ENCODE peak calls at places on chromosome 20, in four cellular contexts. G is K562, Q is aorta, P is endodermal cell. R is an unnamed sample.

GRCh38 chr20:37341632-37342031 is 4.3 kb upstream of the SRC start:
- DNase-seq in P (no peak), Q (no peak), G (no peak), R (no peak)

GRCh38 chr20:36175016-36175415 is 20.5 kb downstream of the EPB41L1 start:
- DNase-seq in G (no peak), P (no peak), Q (no peak), R (no peak)

GRCh38 chr20:50153153-50153499 is 397 bp downstream of the PEDS1 start:
- DNase-seq in G (no peak), P (no peak), Q (no peak), R (peak; percentile 59)

GRCh38 chr20:25470045-25470444 is 62.6 kb downstream of the GINS1 start:
- DNase-seq in P (peak; percentile 89), Q (peak; percentile 75), G (peak; percentile 42), R (no peak)

GRCh38 chr20:2918096-2919049 is 45.1 kb downstream of the PTPRA start:
- DNase-seq in Q (no peak), G (no peak), P (no peak), R (no peak)

GRCh38 chr20:1423625-1424106 is 30.8 kb upstream of the FKBP1A start:
- DNase-seq in Q (no peak), G (peak; percentile 44), P (peak; percentile 92), R (peak; percentile 71)

GRCh38 chr20:36881888-36882287 is 6.0 kb downstream of the TLDC2 start:
- DNase-seq in P (no peak), Q (no peak), G (no peak), R (no peak)

GRCh38 chr20:25273541-25274358 is 25.9 kb downstream of the PYGB start:
- DNase-seq in P (no peak), Q (peak; percentile 62), G (no peak), R (no peak)

GRCh38 chr20:4797275-4797674 is 75.6 kb downstream of the PRND start:
- DNase-seq in P (no peak), Q (no peak), G (no peak), R (no peak)

GRCh38 chr20:50054626-50055511 is 58.1 kb downstream of the UBE2V1 start:
- DNase-seq in Q (peak; percentile 81), G (no peak), P (peak; percentile 56), R (no peak)

GRCh38 chr20:38420232-38421085 is 14.7 kb downstream of the SNHG17 start:
- DNase-seq in Q (peak; percentile 36), G (no peak), P (no peak), R (no peak)
- H3K36me3 ChIP-seq in Q (peaks cover 3% of the 10 kb centered on the region), G (peaks cover 85% of the 10 kb centered on the region), P (peaks cover 88% of the 10 kb centered on the region), R (peaks cover 83% of the 10 kb centered on the region)

GRCh38 chr20:23508449-23508848 is 17.5 kb downstream of the CST8 start:
- DNase-seq in P (no peak), Q (no peak), G (no peak), R (no peak)

GRCh38 chr20:23507346-23507745 is 16.4 kb downstream of the CST8 start:
- DNase-seq in Q (no peak), G (no peak), P (peak; percentile 70), R (no peak)

GRCh38 chr20:23508896-23509579 is 18.1 kb downstream of the CST8 start:
- DNase-seq in G (no peak), P (no peak), Q (no peak), R (no peak)

GRCh38 chr20:23501926-23502325 is 11.0 kb downstream of the CST8 start:
- DNase-seq in P (no peak), G (no peak), Q (no peak), R (no peak)

DNA sequence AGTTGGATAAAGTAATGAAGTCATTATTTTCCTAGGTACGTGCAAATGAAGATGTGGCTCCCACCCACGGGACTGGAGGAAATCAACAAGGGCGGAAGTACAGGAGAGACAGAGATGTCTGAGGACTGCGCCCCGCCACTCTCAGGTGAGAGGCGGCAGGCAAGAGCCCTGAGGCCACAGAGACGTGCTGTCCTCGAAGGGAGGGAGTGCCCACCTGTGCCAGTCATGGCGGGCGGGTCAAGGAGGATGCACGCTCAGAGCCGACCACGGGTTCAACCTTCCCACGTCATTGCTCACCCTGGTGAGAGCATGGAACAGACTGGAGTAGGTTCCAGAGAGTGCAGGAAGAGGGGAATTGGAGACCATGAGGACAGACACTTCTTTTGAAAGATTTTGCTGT is 12.7 kb downstream of the CST8 start:
- DNase-seq in P (no peak), G (no peak), Q (no peak), R (no peak)
- H3K27me3 ChIP-seq in P (peaks cover 33% of the 10 kb centered on the region), G (peaks cover 2% of the 10 kb centered on the region), Q (no peaks in the 10 kb centered on the region), R (no peaks in the 10 kb centered on the region)

GRCh38 chr20:11540558-11540957 is 377.1 kb upstream of the BTBD3 start:
- DNase-seq in G (no peak), Q (no peak), P (no peak), R (no peak)
- H3K36me3 ChIP-seq in G (no peaks in the 10 kb centered on the region), Q (no peaks in the 10 kb centered on the region), P (no peaks in the 10 kb centered on the region), R (no peaks in the 10 kb centered on the region)

GRCh38 chr20:259991-260390 is 2.5 kb downstream of the DEFB132 start:
- DNase-seq in Q (no peak), G (no peak), P (no peak), R (no peak)

GRCh38 chr20:257419-257818 is at the start of gene DEFB132:
- DNase-seq in G (no peak), P (no peak), Q (no peak), R (no peak)

GRCh38 chr20:258963-259362 is 1.4 kb downstream of the DEFB132 start:
- DNase-seq in G (peak; percentile 29), Q (no peak), P (no peak), R (no peak)

GRCh38 chr20:263701-264100 is 6.2 kb downstream of the DEFB132 start:
- DNase-seq in Q (no peak), P (no peak), G (no peak), R (no peak)

GRCh38 chr20:258269-258858 is 840 bp downstream of the DEFB132 start:
- DNase-seq in P (no peak), G (no peak), Q (no peak), R (no peak)
- H3K27me3 ChIP-seq in P (peaks cover 40% of the 10 kb centered on the region), G (no peaks in the 10 kb centered on the region), Q (peaks cover 2% of the 10 kb centered on the region), R (no peaks in the 10 kb centered on the region)

GRCh38 chr20:34531608-34532265 is 15.5 kb downstream of the DYNLRB1 start:
- DNase-seq in G (no peak), P (no peak), Q (no peak), R (no peak)

GRCh38 chr20:34532320-34532719 is 16.1 kb downstream of the DYNLRB1 start:
- DNase-seq in G (no peak), Q (no peak), P (no peak), R (no peak)

GRCh38 chr20:34534391-34535165 is 18.4 kb downstream of the DYNLRB1 start:
- DNase-seq in Q (no peak), G (no peak), P (no peak), R (no peak)

GRCh38 chr20:34530342-34530741 is 14.1 kb downstream of the DYNLRB1 start:
- DNase-seq in Q (no peak), P (no peak), G (no peak), R (no peak)

GRCh38 chr20:34532751-34533150 is 16.5 kb downstream of the DYNLRB1 start:
- DNase-seq in P (no peak), G (no peak), Q (no peak), R (no peak)
- H3K36me3 ChIP-seq in P (peaks cover 83% of the 10 kb centered on the region), G (peaks cover 76% of the 10 kb centered on the region), Q (no peaks in the 10 kb centered on the region), R (peaks cover 71% of the 10 kb centered on the region)

GRCh38 chr20:64207641-64208590 is 43.7 kb downstream of the MYT1 start:
- DNase-seq in G (no peak), P (no peak), Q (no peak), R (no peak)
- H3K27me3 ChIP-seq in G (peaks cover 55% of the 10 kb centered on the region), P (peaks cover 6% of the 10 kb centered on the region), Q (no peaks in the 10 kb centered on the region), R (no peaks in the 10 kb centered on the region)

GRCh38 chr20:32452776-32453466 is 94.8 kb downstream of the ASXL1 start:
- DNase-seq in G (no peak), P (no peak), Q (peak; percentile 53), R (no peak)

GRCh38 chr20:32455901-32456701 is 98.0 kb downstream of the ASXL1 start:
- DNase-seq in P (no peak), Q (no peak), G (no peak), R (no peak)

GRCh38 chr20:32453467-32454163 is 95.5 kb downstream of the ASXL1 start:
- DNase-seq in Q (peak; percentile 69), G (no peak), P (no peak), R (no peak)

GRCh38 chr20:32455171-32455900 is 97.2 kb downstream of the ASXL1 start:
- DNase-seq in P (no peak), G (no peak), Q (peak; percentile 61), R (no peak)

GRCh38 chr20:32454164-32455145 is 96.3 kb downstream of the ASXL1 start:
- DNase-seq in G (no peak), Q (peak; percentile 68), P (no peak), R (no peak)
- H3K36me3 ChIP-seq in G (peaks cover 74% of the 10 kb centered on the region), Q (no peaks in the 10 kb centered on the region), P (peaks cover 54% of the 10 kb centered on the region), R (peaks cover 10% of the 10 kb centered on the region)

DNA sequence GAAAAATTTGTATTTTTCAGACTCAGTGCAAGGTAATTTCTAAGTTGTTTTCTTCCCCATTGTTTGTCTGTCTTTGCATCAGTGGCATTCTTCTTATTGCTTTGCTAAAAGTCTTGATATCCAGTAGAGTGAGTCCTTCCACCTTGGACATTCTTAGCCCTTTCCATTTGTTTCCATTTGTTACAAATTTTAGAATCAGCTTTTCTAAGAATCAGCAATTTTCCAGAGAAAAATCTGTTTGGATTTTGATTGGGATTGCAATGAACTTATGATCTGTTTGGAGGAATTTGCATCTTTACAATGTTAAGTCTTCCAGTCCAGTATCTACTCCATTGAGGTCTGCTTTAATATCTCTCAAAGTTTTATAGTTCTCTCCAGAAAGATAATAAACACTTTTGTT is 36.4 kb downstream of the LRRN4 start:
- DNase-seq in P (no peak), G (no peak), Q (no peak), R (no peak)
- H3K27me3 ChIP-seq in P (no peaks in the 10 kb centered on the region), G (no peaks in the 10 kb centered on the region), Q (no peaks in the 10 kb centered on the region), R (no peaks in the 10 kb centered on the region)

GRCh38 chr20:62657956-62658355 is 15.7 kb downstream of the SLCO4A1 start:
- DNase-seq in Q (no peak), P (no peak), G (no peak), R (no peak)
- H3K36me3 ChIP-seq in Q (no peaks in the 10 kb centered on the region), P (no peaks in the 10 kb centered on the region), G (peaks cover 38% of the 10 kb centered on the region), R (no peaks in the 10 kb centered on the region)

DNA sequence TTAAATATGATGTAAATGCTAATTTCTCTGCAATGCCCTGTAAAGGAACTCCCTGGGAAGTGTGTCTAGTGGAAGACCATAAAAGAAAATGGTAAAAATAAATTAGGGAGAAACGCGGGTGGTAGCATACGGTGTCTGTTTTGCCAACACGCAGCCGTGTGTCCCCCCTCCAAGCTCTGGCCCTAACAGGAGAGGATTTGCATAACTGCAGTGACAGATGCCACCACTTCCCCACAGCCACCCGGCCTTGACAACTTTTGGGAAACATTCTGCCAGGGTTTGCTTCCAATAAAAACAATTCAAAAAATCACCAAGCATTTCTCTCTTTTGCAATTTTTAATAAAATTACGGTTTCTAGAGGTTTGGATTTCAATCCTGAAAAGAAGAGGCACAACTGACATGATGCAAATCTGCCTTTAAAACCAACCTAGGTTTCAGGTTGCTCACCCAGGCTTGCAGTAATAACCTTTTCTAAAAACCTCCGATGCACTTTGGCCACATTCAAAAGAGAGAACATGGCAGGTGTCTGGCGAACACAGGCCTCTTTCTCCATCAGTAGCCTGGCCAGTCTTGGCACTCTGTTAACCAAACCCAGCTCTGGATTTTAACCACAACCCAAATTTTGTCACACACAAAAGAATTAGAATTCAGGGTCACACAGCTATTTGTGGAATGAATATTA is 55.6 kb upstream of the MAFB start:
- DNase-seq in P (peak; percentile 40), G (no peak), Q (no peak), R (no peak)
- H3K27me3 ChIP-seq in P (peaks cover 15% of the 10 kb centered on the region), G (peaks cover 5% of the 10 kb centered on the region), Q (no peaks in the 10 kb centered on the region), R (peaks cover 4% of the 10 kb centered on the region)